ENCODE peak calls at places on chromosomes 3 and 15, in five cellular contexts. U is colonic mucosa, H is transverse colon, Q is mucosa of descending colon, I is cardiac muscle cell. A is an unnamed sample.

GRCh38 chr15:77659350-77660321 is 26.9 kb upstream of the LINGO1 start:
- DNase-seq in U (peak; percentile 88), H (peak; percentile 82), Q (peak; percentile 76), I (peak; percentile 71), A (peak; percentile 71)

GRCh38 chr3:43268636-43269035 is 17.7 kb upstream of the SNRK start:
- DNase-seq in U (no peak), H (no peak), Q (no peak), I (no peak), A (no peak)

GRCh38 chr3:55246016-55246415 is 241.1 kb downstream of the WNT5A start:
- DNase-seq in U (no peak), H (no peak), Q (no peak), I (peak; percentile 62), A (no peak)

GRCh38 chr15:96170616-96171270 is 159.8 kb upstream of the NR2F2 start:
- DNase-seq in U (no peak), H (no peak), Q (no peak), I (no peak), A (peak; percentile 87)

GRCh38 chr3:139127101-139127500 is 82.4 kb upstream of the PRR23C start:
- DNase-seq in U (no peak), H (no peak), Q (no peak), I (peak; percentile 17), A (no peak)

GRCh38 chr15:67033521-67033920 is 31.9 kb upstream of the SMAD3 start:
- DNase-seq in U (no peak), H (peak; percentile 42), Q (no peak), I (no peak), A (no peak)

GRCh38 chr3:179464296-179465092 is 13.2 kb upstream of the GNB4 start:
- DNase-seq in U (no peak), H (no peak), Q (no peak), I (no peak), A (no peak)

GRCh38 chr15:77575203-77575934 is 57.3 kb downstream of the LINGO1 start:
- DNase-seq in U (no peak), H (no peak), Q (peak; percentile 27), I (no peak), A (no peak)

GRCh38 chr15:83092309-83092976 is 15.0 kb upstream of the TM6SF1 start:
- DNase-seq in U (peak; percentile 38), H (peak; percentile 36), Q (no peak), I (peak; percentile 82), A (no peak)

GRCh38 chr15:42065008-42065407 is 29.4 kb downstream of the PLA2G4D start:
- DNase-seq in U (peak; percentile 18), H (no peak), Q (no peak), I (no peak), A (no peak)

GRCh38 chr3:161014997-161015749 is 90.0 kb downstream of the B3GALNT1 start:
- DNase-seq in U (no peak), H (no peak), Q (no peak), I (no peak), A (no peak)

GRCh38 chr15:67130673-67131601 is 65.5 kb downstream of the SMAD3 start:
- DNase-seq in U (no peak), H (no peak), Q (no peak), I (peak; percentile 83), A (no peak)

GRCh38 chr15:25177955-25178801 is 223.4 kb downstream of the SNRPN start:
- DNase-seq in U (peak; percentile 7), H (peak; percentile 2), Q (peak; percentile 22), I (no peak), A (peak; percentile 26)

GRCh38 chr3:67635806-67636205 is 18.6 kb downstream of the SUCLG2 start:
- DNase-seq in U (no peak), H (no peak), Q (no peak), I (no peak), A (no peak)

GRCh38 chr3:2454865-2455264 is 356.2 kb downstream of the CNTN4 start:
- DNase-seq in U (no peak), H (no peak), Q (no peak), I (no peak), A (no peak)

GRCh38 chr15:80695911-80696651 is 971 bp downstream of the ABHD17C start:
- DNase-seq in U (peak; percentile 79), H (peak; percentile 78), Q (peak; percentile 76), I (peak; percentile 26), A (peak; percentile 27)

GRCh38 chr3:11290743-11291680 is 18.8 kb downstream of the ATG7 start:
- DNase-seq in U (no peak), H (no peak), Q (no peak), I (peak; percentile 64), A (no peak)
- H3K4me1 ChIP-seq in U (no peaks in the 10 kb centered on the region), H (peaks cover 16% of the 10 kb centered on the region), Q (peaks cover 9% of the 10 kb centered on the region), I (peaks cover 9% of the 10 kb centered on the region), A (peaks cover 11% of the 10 kb centered on the region)

DNA sequence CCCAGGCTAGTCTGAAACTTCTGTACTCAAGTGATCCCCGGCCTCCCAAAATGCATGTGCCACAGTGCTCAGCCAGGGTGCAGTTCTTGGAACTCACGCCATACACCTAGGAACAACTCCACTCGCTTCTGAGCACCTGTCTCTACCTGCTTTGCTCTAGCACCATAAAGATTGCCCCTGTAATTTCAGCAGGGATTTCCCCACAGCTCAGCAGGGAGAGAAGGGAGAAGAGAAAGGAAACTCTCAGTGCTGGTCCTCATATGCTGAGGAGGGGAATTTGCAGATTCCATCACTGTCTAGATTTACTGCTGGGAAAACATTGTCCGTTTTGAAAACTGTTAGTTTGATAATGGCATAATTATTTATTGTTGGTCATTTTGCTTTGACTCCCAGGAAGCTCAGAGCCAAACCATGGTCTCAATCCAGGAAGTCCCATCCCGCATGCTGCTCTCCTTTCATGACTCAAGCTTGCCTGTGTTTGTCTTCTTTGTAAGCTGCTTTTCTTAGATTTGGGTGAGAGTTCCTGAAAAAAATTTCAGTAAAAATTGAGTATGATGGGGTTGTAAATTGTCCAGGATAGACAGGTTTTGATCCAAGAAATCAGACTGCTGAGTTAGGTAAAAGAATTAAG is 24.2 kb downstream of the TRIM71 start:
- DNase-seq in U (no peak), H (no peak), Q (no peak), I (no peak), A (no peak)
- H3K4me1 ChIP-seq in U (no peaks in the 10 kb centered on the region), H (no peaks in the 10 kb centered on the region), Q (no peaks in the 10 kb centered on the region), I (peaks cover 36% of the 10 kb centered on the region), A (peaks cover 81% of the 10 kb centered on the region)

GRCh38 chr3:4833471-4833870 is 145.8 kb upstream of the BHLHE40 start:
- DNase-seq in U (no peak), H (no peak), Q (no peak), I (no peak), A (no peak)

GRCh38 chr3:4829031-4829394 is 150.2 kb upstream of the BHLHE40 start:
- DNase-seq in U (no peak), H (no peak), Q (no peak), I (no peak), A (no peak)

GRCh38 chr3:4828279-4829030 is 150.8 kb upstream of the BHLHE40 start:
- DNase-seq in U (no peak), H (no peak), Q (no peak), I (peak; percentile 79), A (no peak)

GRCh38 chr3:4827767-4828166 is 151.5 kb upstream of the BHLHE40 start:
- DNase-seq in U (no peak), H (no peak), Q (no peak), I (no peak), A (no peak)

DNA sequence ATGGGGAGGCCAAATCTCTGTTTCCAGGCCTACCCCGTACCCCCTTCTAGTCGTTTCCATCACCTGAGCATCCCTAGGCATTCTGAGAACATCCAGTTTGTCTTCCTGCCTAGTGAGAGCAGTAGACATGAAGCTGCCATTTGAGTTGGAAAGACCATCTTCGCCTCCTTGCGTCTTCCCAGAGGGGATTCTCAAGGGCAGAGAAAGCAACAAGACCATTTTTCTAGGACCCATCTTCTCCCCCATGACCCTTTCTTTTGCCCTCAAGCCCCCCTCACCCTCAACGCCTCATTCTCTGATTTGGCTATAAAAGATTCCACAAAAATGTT is 148.7 kb upstream of the BHLHE40 start:
- DNase-seq in U (no peak), H (no peak), Q (no peak), I (no peak), A (no peak)
- H3K4me1 ChIP-seq in U (peaks cover 23% of the 10 kb centered on the region), H (peaks cover 40% of the 10 kb centered on the region), Q (peaks cover 31% of the 10 kb centered on the region), I (peaks cover 17% of the 10 kb centered on the region), A (peaks cover 7% of the 10 kb centered on the region)

GRCh38 chr3:130905551-130905950 is 11.7 kb downstream of the ATP2C1 start:
- DNase-seq in U (no peak), H (no peak), Q (no peak), I (peak; percentile 83), A (no peak)
- H3K4me1 ChIP-seq in U (no peaks in the 10 kb centered on the region), H (peaks cover 11% of the 10 kb centered on the region), Q (peaks cover 16% of the 10 kb centered on the region), I (peaks cover 8% of the 10 kb centered on the region), A (peaks cover 9% of the 10 kb centered on the region)

DNA sequence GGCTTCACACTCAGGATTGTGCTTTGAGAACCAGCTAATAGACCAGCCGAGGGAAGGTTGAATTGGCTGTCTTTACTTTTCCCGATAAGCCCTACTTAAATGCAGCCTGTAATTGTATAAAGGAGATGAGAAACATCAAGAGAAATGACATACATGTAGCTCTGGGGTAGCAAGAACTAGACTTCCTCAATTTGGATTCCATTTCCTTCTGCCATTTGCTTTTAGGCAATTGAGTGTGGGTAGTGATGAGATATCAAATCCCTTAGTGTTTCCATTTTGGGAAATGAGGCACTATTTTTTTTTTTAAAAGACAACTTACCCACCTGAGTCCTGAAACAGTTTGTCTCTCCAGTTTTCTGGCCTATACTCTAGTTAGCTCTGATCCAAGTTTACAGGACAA is 2.2 kb downstream of the INAFM2 start:
- DNase-seq in U (no peak), H (no peak), Q (no peak), I (no peak), A (no peak)
- H3K4me1 ChIP-seq in U (peaks cover 5% of the 10 kb centered on the region), H (peaks cover 20% of the 10 kb centered on the region), Q (peaks cover 16% of the 10 kb centered on the region), I (peaks cover 64% of the 10 kb centered on the region), A (peaks cover 15% of the 10 kb centered on the region)

GRCh38 chr3:170695486-170696069 is 109.7 kb upstream of the SLC7A14 start:
- DNase-seq in U (no peak), H (no peak), Q (no peak), I (peak; percentile 50), A (no peak)

GRCh38 chr3:170689218-170689874 is 103.5 kb upstream of the SLC7A14 start:
- DNase-seq in U (no peak), H (no peak), Q (no peak), I (peak; percentile 90), A (peak; percentile 47)

GRCh38 chr3:170697131-170697530 is 111.3 kb upstream of the SLC7A14 start:
- DNase-seq in U (no peak), H (no peak), Q (no peak), I (no peak), A (no peak)

GRCh38 chr3:170690133-170690981 is 104.5 kb upstream of the SLC7A14 start:
- DNase-seq in U (peak; percentile 72), H (peak; percentile 65), Q (peak; percentile 53), I (peak; percentile 65), A (peak; percentile 77)

DNA sequence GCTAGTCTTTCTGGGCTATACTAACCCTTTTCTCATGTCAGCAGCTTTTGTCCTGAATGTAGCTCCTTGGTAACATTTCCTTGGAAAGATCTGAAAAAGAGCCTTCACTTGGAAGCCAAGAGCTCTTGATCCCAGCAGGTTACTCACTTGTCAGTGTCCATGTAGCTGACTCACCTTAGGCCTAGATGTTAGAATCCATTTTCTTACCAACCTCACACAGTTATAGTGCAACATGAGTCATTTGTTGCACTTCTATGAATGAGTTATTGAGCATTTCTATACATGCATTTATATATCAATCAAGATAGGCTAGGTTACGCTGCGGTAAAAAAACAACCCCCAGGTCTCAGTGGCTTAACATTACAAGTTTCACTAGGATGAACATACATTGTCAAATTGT is 106.8 kb upstream of the SLC7A14 start:
- DNase-seq in U (no peak), H (no peak), Q (no peak), I (no peak), A (no peak)
- H3K4me1 ChIP-seq in U (no peaks in the 10 kb centered on the region), H (no peaks in the 10 kb centered on the region), Q (no peaks in the 10 kb centered on the region), I (no peaks in the 10 kb centered on the region), A (peaks cover 25% of the 10 kb centered on the region)